ENCODE peak calls at places on chromosomes 16 and 17, in four cellular contexts. Z, I, E and F are unnamed samples.

GRCh38 chr17:69690531-69690930 is 276.0 kb downstream of the MAP2K6 start:
- DNase-seq in E (no peak), Z (no peak), I (no peak), F (no peak)

GRCh38 chr17:57935833-57936807 is 19.1 kb downstream of the CUEDC1 start:
- DNase-seq in I (peak; percentile 83), Z (peak; percentile 49), E (no peak), F (no peak)

GRCh38 chr17:8109669-8110455 is 8.5 kb downstream of the ALOXE3 start:
- DNase-seq in E (peak; percentile 75), Z (peak; percentile 78), I (peak; percentile 52), F (no peak)

GRCh38 chr16:1102333-1102700 is 6.3 kb upstream of the C1QTNF8 start:
- DNase-seq in I (no peak), Z (no peak), E (no peak), F (no peak)

GRCh38 chr17:61279476-61280145 is 120.0 kb upstream of the TBX2 start:
- DNase-seq in I (no peak), Z (no peak), E (no peak), F (no peak)

GRCh38 chr16:81137012-81137335 is 40.8 kb upstream of the GCSH start:
- DNase-seq in E (no peak), Z (no peak), I (no peak), F (no peak)

GRCh38 chr16:54422569-54422978 is 136.0 kb upstream of the IRX3 start:
- DNase-seq in E (no peak), Z (no peak), I (no peak), F (no peak)

GRCh38 chr16:57325458-57325857 is 33.1 kb upstream of the CCL22 start:
- DNase-seq in E (no peak), Z (no peak), I (no peak), F (no peak)

GRCh38 chr17:22492331-22492730 is 800.0 kb downstream of the KCNJ18 start:
- DNase-seq in E (no peak), I (no peak), Z (no peak), F (no peak)

GRCh38 chr17:44235583-44235936 is 16.1 kb upstream of the UBTF start:
- DNase-seq in I (no peak), E (no peak), Z (no peak), F (peak; percentile 87)

GRCh38 chr17:17061516-17061915 is 19.3 kb downstream of the MPRIP start:
- DNase-seq in Z (no peak), I (no peak), E (no peak), F (no peak)

GRCh38 chr17:17063546-17064122 is 21.4 kb downstream of the MPRIP start:
- DNase-seq in E (no peak), I (no peak), Z (peak; percentile 33), F (no peak)

GRCh38 chr17:17062866-17063265 is 20.6 kb downstream of the MPRIP start:
- DNase-seq in Z (no peak), I (no peak), E (no peak), F (no peak)

GRCh38 chr17:17062356-17062755 is 20.1 kb downstream of the MPRIP start:
- DNase-seq in E (no peak), I (no peak), Z (no peak), F (no peak)

GRCh38 chr17:17064322-17064721 is 22.1 kb downstream of the MPRIP start:
- DNase-seq in E (no peak), Z (peak; percentile 2), I (no peak), F (no peak)
- H3K4me1 ChIP-seq in E (peaks cover 5% of the 10 kb centered on the region), Z (no peaks in the 10 kb centered on the region), I (no peaks in the 10 kb centered on the region), F (peaks cover 4% of the 10 kb centered on the region)

GRCh38 chr16:51440096-51440495 is 289.0 kb upstream of the SALL1 start:
- DNase-seq in E (no peak), I (no peak), Z (no peak), F (no peak)

GRCh38 chr16:51445250-51445649 is 294.2 kb upstream of the SALL1 start:
- DNase-seq in Z (no peak), I (no peak), E (no peak), F (no peak)

GRCh38 chr16:51441331-51441730 is 290.3 kb upstream of the SALL1 start:
- DNase-seq in Z (no peak), E (no peak), I (no peak), F (no peak)

GRCh38 chr16:51442140-51442539 is 291.1 kb upstream of the SALL1 start:
- DNase-seq in Z (no peak), I (no peak), E (no peak), F (no peak)
- H3K4me1 ChIP-seq in Z (no peaks in the 10 kb centered on the region), I (no peaks in the 10 kb centered on the region), E (no peaks in the 10 kb centered on the region), F (no peaks in the 10 kb centered on the region)

DNA sequence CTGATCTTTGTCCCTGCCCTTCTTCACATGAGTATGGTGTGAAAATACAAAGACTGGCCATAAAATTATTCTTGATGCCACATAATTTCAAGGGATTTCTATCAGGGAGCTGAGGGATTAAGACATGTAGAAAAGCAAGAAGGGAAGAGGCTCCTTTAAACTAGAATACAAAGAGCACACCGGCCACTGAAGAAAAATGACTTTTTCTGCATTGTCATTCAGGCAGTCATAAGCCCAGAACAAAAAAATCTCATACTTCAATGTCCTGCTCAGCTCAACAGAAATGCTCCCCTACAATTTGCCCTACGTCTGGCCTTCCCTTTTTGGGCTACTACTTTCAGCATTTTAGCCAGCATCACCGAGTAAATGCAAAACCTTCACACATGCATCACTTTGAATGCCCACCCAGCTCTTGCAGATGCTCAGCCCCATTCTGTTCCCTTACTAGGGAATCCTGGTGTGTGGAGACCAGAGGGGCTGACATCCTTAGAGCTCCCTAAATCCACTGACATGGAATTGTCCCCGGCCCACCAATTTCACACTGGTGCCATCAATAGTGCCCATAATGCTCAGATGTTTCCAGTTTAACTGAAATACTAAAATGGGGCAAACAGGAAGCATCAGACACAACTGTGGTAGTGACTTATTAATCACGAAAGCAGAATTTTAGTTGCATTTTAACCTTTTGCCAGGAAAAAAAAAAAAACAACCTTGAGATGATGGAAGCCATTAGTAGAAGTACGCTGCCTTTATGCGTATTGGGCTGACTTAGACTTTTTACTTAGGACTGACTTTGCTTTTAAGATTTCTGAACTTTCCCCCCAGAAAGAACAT is 2.7 kb downstream of the MAP3K14 start:
- DNase-seq in E (no peak), Z (no peak), I (no peak), F (no peak)
- H3K4me1 ChIP-seq in E (peaks cover 55% of the 10 kb centered on the region), Z (peaks cover 51% of the 10 kb centered on the region), I (peaks cover 20% of the 10 kb centered on the region), F (peaks cover 42% of the 10 kb centered on the region)

GRCh38 chr17:6528557-6528956 is 27.8 kb downstream of the PITPNM3 start:
- DNase-seq in I (no peak), Z (no peak), E (no peak), F (no peak)

GRCh38 chr17:6530324-6530920 is 25.9 kb downstream of the PITPNM3 start:
- DNase-seq in I (no peak), E (no peak), Z (no peak), F (no peak)

GRCh38 chr17:6532441-6532885 is 23.9 kb downstream of the PITPNM3 start:
- DNase-seq in Z (no peak), I (no peak), E (no peak), F (no peak)

GRCh38 chr17:6534846-6535514 is 21.4 kb downstream of the PITPNM3 start:
- DNase-seq in I (no peak), E (no peak), Z (no peak), F (no peak)

DNA sequence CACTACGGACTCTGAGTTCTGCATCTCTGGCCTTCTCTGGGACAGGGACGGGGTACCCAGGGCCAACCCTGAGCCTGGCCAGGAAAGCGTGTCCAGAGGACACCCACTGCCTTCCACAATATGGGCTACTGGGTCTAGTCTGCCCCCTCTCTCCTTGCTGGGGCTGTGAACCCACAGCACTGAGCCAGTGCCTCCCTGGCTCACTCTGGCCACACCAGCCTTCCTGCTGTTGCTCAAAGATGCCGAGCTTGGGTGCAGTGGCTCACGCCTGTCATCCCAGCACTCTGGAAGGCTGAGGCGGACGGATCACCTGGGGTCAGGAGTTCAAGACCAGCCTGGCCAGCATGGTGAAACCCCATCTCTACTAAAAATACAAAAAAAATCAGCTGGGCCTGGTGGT is 24.8 kb downstream of the PITPNM3 start:
- DNase-seq in E (no peak), Z (no peak), I (no peak), F (no peak)
- H3K4me1 ChIP-seq in E (no peaks in the 10 kb centered on the region), Z (no peaks in the 10 kb centered on the region), I (no peaks in the 10 kb centered on the region), F (no peaks in the 10 kb centered on the region)

DNA sequence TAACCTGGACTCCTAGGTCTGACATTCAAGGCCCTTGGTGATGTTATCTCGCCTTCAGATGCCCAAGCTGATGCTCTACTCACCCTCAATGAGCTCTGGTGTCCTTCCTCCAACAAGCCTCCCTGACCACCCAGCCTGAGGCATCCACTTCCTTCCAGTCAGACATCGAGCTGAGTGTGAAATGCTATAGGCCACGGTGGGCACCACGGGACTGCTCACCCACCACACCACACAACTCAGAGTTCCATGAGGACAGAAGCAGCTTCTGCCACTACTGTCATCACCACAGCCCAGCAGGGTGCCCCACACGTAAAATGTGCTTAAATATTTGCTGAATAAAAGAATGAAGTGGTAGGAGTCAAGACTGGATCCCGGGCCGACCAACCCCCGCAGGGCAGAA is 12.0 kb downstream of the CREBBP start:
- DNase-seq in E (no peak), I (no peak), Z (no peak), F (no peak)
- H3K4me1 ChIP-seq in E (peaks cover 13% of the 10 kb centered on the region), I (peaks cover 43% of the 10 kb centered on the region), Z (peaks cover 51% of the 10 kb centered on the region), F (peaks cover 16% of the 10 kb centered on the region)